ENCODE peak calls at places on chromosomes 7 and 10, in ten cellular contexts. One of them, this sample, is unnamed.

GRCh38 chr7:22885824-22886255 is 63.2 kb upstream of the TOMM7 start:
- DNase-seq in cardiac muscle cell: no peak
- DNase-seq in breast epithelium: no peak
- DNase-seq in OCI-LY7: peak
- DNase-seq in GM23338: no peak
- DNase-seq in lower lobe of right lung: no peak
- DNase-seq in CD8-positive, alpha-beta memory T cell: peak
- DNase-seq in psoas muscle: no peak
- DNase-seq in right atrium auricular region: no peak
- DNase-seq in spleen: no peak
- DNase-seq in this sample: peak

GRCh38 chr10:97731346-97732051 is 5.4 kb upstream of the ZFYVE27 start:
- DNase-seq in cardiac muscle cell: peak
- DNase-seq in breast epithelium: peak
- DNase-seq in OCI-LY7: peak
- DNase-seq in GM23338: peak
- DNase-seq in lower lobe of right lung: no peak
- DNase-seq in CD8-positive, alpha-beta memory T cell: peak
- DNase-seq in psoas muscle: peak
- DNase-seq in right atrium auricular region: peak
- DNase-seq in spleen: no peak
- DNase-seq in this sample: peak

GRCh38 chr10:132264306-132264950 is 43.3 kb downstream of the STK32C start:
- DNase-seq in cardiac muscle cell: no peak
- DNase-seq in breast epithelium: no peak
- DNase-seq in OCI-LY7: no peak
- DNase-seq in GM23338: no peak
- DNase-seq in lower lobe of right lung: peak
- DNase-seq in CD8-positive, alpha-beta memory T cell: no peak
- DNase-seq in psoas muscle: peak
- DNase-seq in right atrium auricular region: no peak
- DNase-seq in spleen: peak
- DNase-seq in this sample: no peak

GRCh38 chr7:40811666-40812065 is 676.9 kb downstream of the SUGCT start:
- DNase-seq in cardiac muscle cell: no peak
- DNase-seq in breast epithelium: no peak
- DNase-seq in OCI-LY7: no peak
- DNase-seq in GM23338: no peak
- DNase-seq in lower lobe of right lung: no peak
- DNase-seq in CD8-positive, alpha-beta memory T cell: no peak
- DNase-seq in psoas muscle: no peak
- DNase-seq in right atrium auricular region: no peak
- DNase-seq in spleen: no peak
- DNase-seq in this sample: no peak

GRCh38 chr7:51070163-51070562 is 246.4 kb downstream of the COBL start:
- DNase-seq in cardiac muscle cell: no peak
- DNase-seq in breast epithelium: no peak
- DNase-seq in OCI-LY7: no peak
- DNase-seq in GM23338: no peak
- DNase-seq in lower lobe of right lung: no peak
- DNase-seq in CD8-positive, alpha-beta memory T cell: no peak
- DNase-seq in psoas muscle: no peak
- DNase-seq in right atrium auricular region: no peak
- DNase-seq in spleen: no peak
- DNase-seq in this sample: no peak

GRCh38 chr7:88141025-88141424 is 78.8 kb downstream of the SRI start:
- DNase-seq in cardiac muscle cell: peak
- DNase-seq in breast epithelium: no peak
- DNase-seq in OCI-LY7: no peak
- DNase-seq in GM23338: peak
- DNase-seq in lower lobe of right lung: no peak
- DNase-seq in CD8-positive, alpha-beta memory T cell: no peak
- DNase-seq in psoas muscle: no peak
- DNase-seq in right atrium auricular region: no peak
- DNase-seq in spleen: no peak
- DNase-seq in this sample: no peak

GRCh38 chr10:12018438-12019342 is 23.9 kb downstream of the UPF2 start:
- DNase-seq in cardiac muscle cell: no peak
- DNase-seq in breast epithelium: no peak
- DNase-seq in OCI-LY7: no peak
- DNase-seq in GM23338: no peak
- DNase-seq in lower lobe of right lung: no peak
- DNase-seq in CD8-positive, alpha-beta memory T cell: no peak
- DNase-seq in psoas muscle: no peak
- DNase-seq in right atrium auricular region: no peak
- DNase-seq in spleen: no peak
- DNase-seq in this sample: no peak

GRCh38 chr10:30114871-30115270 is 55.5 kb upstream of the JCAD start:
- DNase-seq in cardiac muscle cell: peak
- DNase-seq in breast epithelium: no peak
- DNase-seq in OCI-LY7: no peak
- DNase-seq in GM23338: peak
- DNase-seq in lower lobe of right lung: no peak
- DNase-seq in CD8-positive, alpha-beta memory T cell: no peak
- DNase-seq in psoas muscle: no peak
- DNase-seq in right atrium auricular region: peak
- DNase-seq in spleen: no peak
- DNase-seq in this sample: no peak

GRCh38 chr7:154855366-154855765 is 147.6 kb downstream of the PAXIP1 start:
- DNase-seq in cardiac muscle cell: no peak
- DNase-seq in breast epithelium: no peak
- DNase-seq in OCI-LY7: no peak
- DNase-seq in GM23338: no peak
- DNase-seq in lower lobe of right lung: no peak
- DNase-seq in CD8-positive, alpha-beta memory T cell: no peak
- DNase-seq in psoas muscle: no peak
- DNase-seq in right atrium auricular region: no peak
- DNase-seq in spleen: no peak
- DNase-seq in this sample: no peak

GRCh38 chr7:154857728-154858681 is 144.9 kb downstream of the PAXIP1 start:
- DNase-seq in cardiac muscle cell: no peak
- DNase-seq in breast epithelium: peak
- DNase-seq in OCI-LY7: no peak
- DNase-seq in GM23338: no peak
- DNase-seq in lower lobe of right lung: no peak
- DNase-seq in CD8-positive, alpha-beta memory T cell: no peak
- DNase-seq in psoas muscle: no peak
- DNase-seq in right atrium auricular region: no peak
- DNase-seq in spleen: no peak
- DNase-seq in this sample: no peak

GRCh38 chr7:154856737-154857136 is 146.2 kb downstream of the PAXIP1 start:
- DNase-seq in cardiac muscle cell: no peak
- DNase-seq in breast epithelium: no peak
- DNase-seq in OCI-LY7: no peak
- DNase-seq in GM23338: no peak
- DNase-seq in lower lobe of right lung: no peak
- DNase-seq in CD8-positive, alpha-beta memory T cell: no peak
- DNase-seq in psoas muscle: no peak
- DNase-seq in right atrium auricular region: no peak
- DNase-seq in spleen: no peak
- DNase-seq in this sample: no peak

GRCh38 chr7:154858836-154859537 is 143.9 kb downstream of the PAXIP1 start:
- DNase-seq in cardiac muscle cell: no peak
- DNase-seq in breast epithelium: no peak
- DNase-seq in OCI-LY7: no peak
- DNase-seq in GM23338: no peak
- DNase-seq in lower lobe of right lung: no peak
- DNase-seq in CD8-positive, alpha-beta memory T cell: no peak
- DNase-seq in psoas muscle: no peak
- DNase-seq in right atrium auricular region: no peak
- DNase-seq in spleen: no peak
- DNase-seq in this sample: no peak

GRCh38 chr7:154857240-154857639 is 145.7 kb downstream of the PAXIP1 start:
- DNase-seq in cardiac muscle cell: no peak
- DNase-seq in breast epithelium: peak
- DNase-seq in OCI-LY7: no peak
- DNase-seq in GM23338: no peak
- DNase-seq in lower lobe of right lung: no peak
- DNase-seq in CD8-positive, alpha-beta memory T cell: no peak
- DNase-seq in psoas muscle: no peak
- DNase-seq in right atrium auricular region: no peak
- DNase-seq in spleen: no peak
- DNase-seq in this sample: no peak
- H3K27ac ChIP-seq in cardiac muscle cell: no peak
- H3K27ac ChIP-seq in breast epithelium: no peak
- H3K27ac ChIP-seq in OCI-LY7: no peak
- H3K27ac ChIP-seq in GM23338: no peak
- H3K27ac ChIP-seq in lower lobe of right lung: no peak
- H3K27ac ChIP-seq in CD8-positive, alpha-beta memory T cell: no peak
- H3K27ac ChIP-seq in psoas muscle: no peak
- H3K27ac ChIP-seq in right atrium auricular region: no peak
- H3K27ac ChIP-seq in spleen: no peak
- H3K27ac ChIP-seq in this sample: no peak

DNA sequence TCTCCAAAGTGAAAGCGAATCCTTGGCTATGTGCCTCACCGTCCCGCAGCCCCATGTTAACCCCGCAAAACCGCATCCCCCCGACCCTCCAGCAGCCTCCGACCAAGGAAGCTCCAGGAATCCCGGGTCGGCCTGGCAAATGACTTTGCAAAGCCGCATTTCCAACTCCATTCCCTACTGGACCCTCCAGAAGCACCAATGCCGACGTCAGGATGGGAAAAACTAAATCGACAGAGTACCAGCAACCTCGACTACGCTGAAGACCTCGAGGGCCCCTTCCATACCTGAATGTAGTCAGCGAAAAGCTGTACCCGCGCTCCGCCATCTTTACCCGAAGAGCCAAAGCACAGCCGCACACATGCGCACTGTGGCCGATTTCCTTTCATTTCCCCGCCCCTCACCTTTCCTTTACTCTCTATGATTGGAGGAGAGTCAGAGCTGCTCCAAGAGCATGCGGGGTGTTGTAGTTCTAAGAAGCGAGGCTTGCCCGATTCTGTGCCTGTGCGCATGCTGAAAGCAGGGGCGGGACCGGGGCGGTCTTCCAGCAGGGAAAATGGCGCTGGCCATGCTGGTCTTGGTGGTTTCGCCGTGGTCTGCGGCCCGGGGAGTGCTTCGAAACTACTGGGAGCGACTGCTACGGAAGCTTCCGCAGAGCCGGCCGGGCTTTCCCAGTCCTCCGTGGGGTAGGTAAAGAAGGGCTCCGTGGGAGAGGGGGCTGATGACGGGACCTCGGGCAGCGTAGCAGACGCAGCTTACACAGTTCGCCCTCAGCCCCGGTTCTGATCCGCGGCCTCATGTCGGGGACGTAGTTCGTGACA is at the start of the genes MRPL32 and PSMA2:
- DNase-seq in cardiac muscle cell: peak
- DNase-seq in breast epithelium: peak
- DNase-seq in OCI-LY7: peak
- DNase-seq in GM23338: peak
- DNase-seq in lower lobe of right lung: peak
- DNase-seq in CD8-positive, alpha-beta memory T cell: peak
- DNase-seq in psoas muscle: peak
- DNase-seq in right atrium auricular region: peak
- DNase-seq in spleen: peak
- DNase-seq in this sample: peak
- H3K27ac ChIP-seq in cardiac muscle cell: peak
- H3K27ac ChIP-seq in breast epithelium: peak
- H3K27ac ChIP-seq in OCI-LY7: peak
- H3K27ac ChIP-seq in GM23338: peak
- H3K27ac ChIP-seq in lower lobe of right lung: peak
- H3K27ac ChIP-seq in CD8-positive, alpha-beta memory T cell: peak
- H3K27ac ChIP-seq in psoas muscle: peak
- H3K27ac ChIP-seq in right atrium auricular region: peak
- H3K27ac ChIP-seq in spleen: peak
- H3K27ac ChIP-seq in this sample: peak

DNA sequence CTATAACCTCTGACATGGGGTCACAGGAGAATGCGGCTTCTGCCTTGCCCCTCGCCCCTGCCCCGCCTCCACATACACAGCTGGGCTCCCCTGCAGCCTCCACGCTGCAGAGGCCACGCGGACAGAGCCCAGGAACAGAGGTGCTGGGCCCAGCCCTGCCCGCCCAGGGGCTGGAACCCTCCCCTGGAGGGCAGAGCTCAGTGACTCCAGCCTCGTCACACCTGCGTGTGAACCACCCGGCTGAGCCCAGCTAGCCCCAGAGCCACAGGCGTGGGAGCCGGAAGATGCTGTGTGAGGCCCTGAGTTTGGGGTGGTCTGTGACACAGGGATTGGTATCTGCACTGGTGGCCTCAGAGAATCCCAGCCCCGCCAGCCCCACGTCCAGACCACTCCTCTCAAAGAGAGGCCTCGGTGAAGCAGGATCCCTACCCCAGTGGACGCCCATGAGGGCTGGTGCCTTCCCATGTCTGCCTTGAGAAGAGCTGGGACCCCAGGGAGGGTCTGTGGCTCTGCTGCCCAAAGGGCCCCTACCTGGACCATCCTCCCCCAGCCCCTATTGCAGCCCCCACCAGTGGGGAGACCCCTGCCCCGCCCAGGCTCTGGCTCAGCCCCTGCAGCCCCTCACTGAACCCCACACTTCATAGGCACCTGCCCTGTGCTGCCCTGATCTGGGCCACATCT is 8.1 kb upstream of the ADAP1 start:
- DNase-seq in cardiac muscle cell: no peak
- DNase-seq in breast epithelium: no peak
- DNase-seq in OCI-LY7: no peak
- DNase-seq in GM23338: no peak
- DNase-seq in lower lobe of right lung: peak
- DNase-seq in CD8-positive, alpha-beta memory T cell: no peak
- DNase-seq in psoas muscle: no peak
- DNase-seq in right atrium auricular region: no peak
- DNase-seq in spleen: peak
- DNase-seq in this sample: no peak
- H3K27ac ChIP-seq in cardiac muscle cell: no peak
- H3K27ac ChIP-seq in breast epithelium: no peak
- H3K27ac ChIP-seq in OCI-LY7: no peak
- H3K27ac ChIP-seq in GM23338: no peak
- H3K27ac ChIP-seq in lower lobe of right lung: no peak
- H3K27ac ChIP-seq in CD8-positive, alpha-beta memory T cell: no peak
- H3K27ac ChIP-seq in psoas muscle: no peak
- H3K27ac ChIP-seq in right atrium auricular region: peak
- H3K27ac ChIP-seq in spleen: no peak
- H3K27ac ChIP-seq in this sample: no peak

GRCh38 chr7:100681491-100682227 is 8.1 kb downstream of the GNB2 start:
- DNase-seq in cardiac muscle cell: no peak
- DNase-seq in breast epithelium: no peak
- DNase-seq in OCI-LY7: no peak
- DNase-seq in GM23338: no peak
- DNase-seq in lower lobe of right lung: no peak
- DNase-seq in CD8-positive, alpha-beta memory T cell: no peak
- DNase-seq in psoas muscle: no peak
- DNase-seq in right atrium auricular region: no peak
- DNase-seq in spleen: peak
- DNase-seq in this sample: no peak

GRCh38 chr7:100680589-100681271 is 7.2 kb downstream of the GNB2 start:
- DNase-seq in cardiac muscle cell: no peak
- DNase-seq in breast epithelium: no peak
- DNase-seq in OCI-LY7: no peak
- DNase-seq in GM23338: no peak
- DNase-seq in lower lobe of right lung: peak
- DNase-seq in CD8-positive, alpha-beta memory T cell: no peak
- DNase-seq in psoas muscle: no peak
- DNase-seq in right atrium auricular region: no peak
- DNase-seq in spleen: peak
- DNase-seq in this sample: no peak

GRCh38 chr7:100683659-100684533 is 10.2 kb downstream of the GIGYF1 start:
- DNase-seq in cardiac muscle cell: no peak
- DNase-seq in breast epithelium: no peak
- DNase-seq in OCI-LY7: no peak
- DNase-seq in GM23338: no peak
- DNase-seq in lower lobe of right lung: no peak
- DNase-seq in CD8-positive, alpha-beta memory T cell: no peak
- DNase-seq in psoas muscle: no peak
- DNase-seq in right atrium auricular region: no peak
- DNase-seq in spleen: no peak
- DNase-seq in this sample: no peak

GRCh38 chr7:100682991-100683658 is 9.6 kb downstream of the GNB2 start:
- DNase-seq in cardiac muscle cell: no peak
- DNase-seq in breast epithelium: no peak
- DNase-seq in OCI-LY7: no peak
- DNase-seq in GM23338: no peak
- DNase-seq in lower lobe of right lung: peak
- DNase-seq in CD8-positive, alpha-beta memory T cell: no peak
- DNase-seq in psoas muscle: no peak
- DNase-seq in right atrium auricular region: no peak
- DNase-seq in spleen: peak
- DNase-seq in this sample: no peak

GRCh38 chr7:100682228-100682741 is 8.7 kb downstream of the GNB2 start:
- DNase-seq in cardiac muscle cell: no peak
- DNase-seq in breast epithelium: no peak
- DNase-seq in OCI-LY7: no peak
- DNase-seq in GM23338: no peak
- DNase-seq in lower lobe of right lung: no peak
- DNase-seq in CD8-positive, alpha-beta memory T cell: no peak
- DNase-seq in psoas muscle: no peak
- DNase-seq in right atrium auricular region: no peak
- DNase-seq in spleen: peak
- DNase-seq in this sample: no peak
- H3K27ac ChIP-seq in cardiac muscle cell: no peak
- H3K27ac ChIP-seq in breast epithelium: peak
- H3K27ac ChIP-seq in OCI-LY7: no peak
- H3K27ac ChIP-seq in GM23338: no peak
- H3K27ac ChIP-seq in lower lobe of right lung: no peak
- H3K27ac ChIP-seq in CD8-positive, alpha-beta memory T cell: no peak
- H3K27ac ChIP-seq in psoas muscle: no peak
- H3K27ac ChIP-seq in right atrium auricular region: no peak
- H3K27ac ChIP-seq in spleen: no peak
- H3K27ac ChIP-seq in this sample: no peak